ENCODE peak calls at places on chromosomes 5 and 9, in four cellular contexts. O is germinal center, Z is substantia nigra, C is mesenchymal stem cell. S is an unnamed sample.

GRCh38 chr9:116219686-116220085 is 66.1 kb downstream of the PAPPA start:
- DNase-seq in O (no peak), Z (no peak), C (no peak), S (no peak)

GRCh38 chr9:2138646-2139045 is 123.5 kb downstream of the SMARCA2 start:
- DNase-seq in O (no peak), Z (peak; percentile 20), C (no peak), S (no peak)

GRCh38 chr9:118785456-118785855 is 583.8 kb downstream of the BRINP1 start:
- DNase-seq in O (no peak), Z (no peak), C (no peak), S (no peak)

GRCh38 chr9:133928248-133928764 is 63.8 kb downstream of the VAV2 start:
- DNase-seq in O (no peak), Z (no peak), C (no peak), S (no peak)

GRCh38 chr5:4212981-4213819 is 617.6 kb downstream of the IRX1 start:
- DNase-seq in O (no peak), Z (no peak), C (no peak), S (no peak)

GRCh38 chr9:33130501-33130900 is 36.6 kb downstream of the B4GALT1 start:
- DNase-seq in O (no peak), Z (no peak), C (peak; percentile 72), S (peak; percentile 66)

GRCh38 chr9:134641173-134641985 is at the start of gene COL5A1:
- DNase-seq in O (no peak), Z (peak; percentile 85), C (peak; percentile 96), S (peak; percentile 93)

GRCh38 chr5:139456776-139457175 is 5.8 kb downstream of the ECSCR start:
- DNase-seq in O (no peak), Z (no peak), C (no peak), S (no peak)

GRCh38 chr9:127817881-127818434 is 15.3 kb downstream of the FPGS start:
- DNase-seq in O (no peak), Z (no peak), C (no peak), S (no peak)

GRCh38 chr5:93891491-93892480 is 150.4 kb upstream of the POU5F2 start:
- DNase-seq in O (no peak), Z (no peak), C (no peak), S (no peak)

GRCh38 chr5:81838307-81838906 is 87.5 kb upstream of the SSBP2 start:
- DNase-seq in O (peak; percentile 9), Z (peak; percentile 17), C (peak; percentile 59), S (peak; percentile 34)

GRCh38 chr9:12846035-12846434 is 71.2 kb downstream of the LURAP1L start:
- DNase-seq in O (no peak), Z (no peak), C (no peak), S (no peak)

GRCh38 chr5:33441241-33441844 is 578 bp downstream of the TARS1 start:
- DNase-seq in O (peak; percentile 18), Z (no peak), C (no peak), S (no peak)

GRCh38 chr5:130985776-130986175 is 179.3 kb downstream of the HINT1 start:
- DNase-seq in O (no peak), Z (no peak), C (no peak), S (no peak)

GRCh38 chr9:97758334-97758916 is 61.3 kb upstream of the XPA start:
- DNase-seq in O (no peak), Z (no peak), C (no peak), S (no peak)

GRCh38 chr5:115453391-115454095 is 91.0 kb downstream of the FEM1C start:
- DNase-seq in O (no peak), Z (no peak), C (no peak), S (no peak)

GRCh38 chr5:140725799-140726471 is 25.7 kb downstream of the ZMAT2 start:
- DNase-seq in O (peak; percentile 2), Z (peak; percentile 13), C (peak; percentile 98), S (peak; percentile 85)

GRCh38 chr5:138722518-138722917 is 30.7 kb upstream of the CTNNA1 start:
- DNase-seq in O (no peak), Z (no peak), C (no peak), S (no peak)

GRCh38 chr5:134043793-134044525 is 39.2 kb upstream of the VDAC1 start:
- DNase-seq in O (no peak), Z (no peak), C (no peak), S (no peak)

GRCh38 chr5:110506378-110506777 is 220.1 kb downstream of the TMEM232 start:
- DNase-seq in O (no peak), Z (no peak), C (no peak), S (no peak)

GRCh38 chr5:53820802-53821171 is 260.3 kb downstream of the NDUFS4 start:
- DNase-seq in O (no peak), Z (no peak), C (no peak), S (no peak)

GRCh38 chr9:121434946-121435345 is 64.7 kb downstream of the GGTA1 start:
- DNase-seq in O (no peak), Z (no peak), C (peak; percentile 69), S (no peak)

GRCh38 chr5:82881571-82882200 is 195.5 kb downstream of the TMEM167A start:
- DNase-seq in O (no peak), Z (no peak), C (no peak), S (no peak)